ENCODE peak calls at places on chromosome 22, in nine cellular contexts. G is spleen, S is AG04450, A is thoracic aorta, I is IMR-90, Y is tibial nerve, B is K562, H is heart left ventricle, Q is lower lobe of right lung. R is an unnamed sample. For H3K9me3, the result is how much of the 10 kb centered on the place peaks cover.

GRCh38 chr22:24827305-24827704 is 21.3 kb downstream of the SGSM1 start:
- DNase-seq in G (peak), S (no peak), A (no peak), I (no peak), Y (no peak), B (no peak), H (no peak), Q (peak), R (no peak)

GRCh38 chr22:32040324-32040904 is 2.6 kb upstream of the SLC5A1 start:
- DNase-seq in G (no peak), S (no peak), A (no peak), I (no peak), Y (no peak), B (no peak), H (no peak), Q (no peak), R (no peak)

GRCh38 chr22:29314537-29315285 is 786 bp downstream of the RASL10A start:
- DNase-seq in G (peak), S (no peak), A (no peak), I (no peak), Y (no peak), B (no peak), H (peak), Q (peak), R (no peak)

GRCh38 chr22:28402066-28402465 is 277.6 kb downstream of the TTC28 start:
- DNase-seq in G (no peak), S (no peak), A (no peak), I (no peak), Y (no peak), B (no peak), H (no peak), Q (no peak), R (no peak)

GRCh38 chr22:36430863-36431262 is 43.1 kb upstream of the MYH9 start:
- DNase-seq in G (no peak), S (no peak), A (no peak), I (peak), Y (no peak), B (peak), H (no peak), Q (no peak), R (no peak)

GRCh38 chr22:32775957-32776356 is 25.5 kb upstream of the TIMP3 start:
- DNase-seq in G (no peak), S (no peak), A (no peak), I (no peak), Y (no peak), B (no peak), H (no peak), Q (no peak), R (no peak)

GRCh38 chr22:35305525-35306070 is 5.9 kb downstream of the TOM1 start:
- DNase-seq in G (peak), S (no peak), A (no peak), I (no peak), Y (no peak), B (no peak), H (no peak), Q (no peak), R (no peak)

GRCh38 chr22:42604403-42604802 is 10.3 kb downstream of the POLDIP3 start:
- DNase-seq in G (no peak), S (no peak), A (no peak), I (peak), Y (no peak), B (no peak), H (no peak), Q (no peak), R (no peak)

GRCh38 chr22:41656515-41656914 is 32.2 kb downstream of the SNU13 start:
- DNase-seq in G (no peak), S (peak), A (no peak), I (peak), Y (no peak), B (no peak), H (no peak), Q (no peak), R (no peak)

GRCh38 chr22:44676441-44677298 is 25.3 kb upstream of the PRR5 start:
- DNase-seq in G (no peak), S (no peak), A (no peak), I (peak), Y (no peak), B (peak), H (peak), Q (no peak), R (no peak)

GRCh38 chr22:41417622-41418390 is 28.8 kb downstream of the TOB2 start:
- DNase-seq in G (peak), S (no peak), A (peak), I (no peak), Y (peak), B (no peak), H (peak), Q (peak), R (no peak)

GRCh38 chr22:20181194-20181931 is 30.5 kb upstream of the CCDC188 start:
- DNase-seq in G (no peak), S (no peak), A (no peak), I (no peak), Y (no peak), B (no peak), H (no peak), Q (no peak), R (no peak)

GRCh38 chr22:19806213-19807160 is 45.9 kb downstream of the TBX1 start:
- DNase-seq in G (peak), S (no peak), A (no peak), I (no peak), Y (no peak), B (peak), H (no peak), Q (peak), R (no peak)

GRCh38 chr22:11627798-11628650 is 3900.0 kb upstream of the OR11H1 start:
- DNase-seq in G (peak), S (no peak), A (no peak), I (no peak), Y (no peak), B (no peak), H (peak), Q (no peak), R (no peak)

GRCh38 chr22:11627436-11627797 is 3900.6 kb upstream of the OR11H1 start:
- DNase-seq in G (peak), S (no peak), A (no peak), I (no peak), Y (no peak), B (no peak), H (peak), Q (no peak), R (no peak)

GRCh38 chr22:11629661-11630385 is 3898.2 kb upstream of the OR11H1 start:
- DNase-seq in G (peak), S (no peak), A (no peak), I (no peak), Y (no peak), B (no peak), H (peak), Q (no peak), R (no peak)

GRCh38 chr22:11628651-11629511 is 3899.1 kb upstream of the OR11H1 start:
- DNase-seq in G (peak), S (no peak), A (no peak), I (no peak), Y (no peak), B (no peak), H (peak), Q (no peak), R (no peak)

GRCh38 chr22:11626422-11626773 is 3901.6 kb upstream of the OR11H1 start:
- DNase-seq in G (peak), S (no peak), A (no peak), I (no peak), Y (no peak), B (no peak), H (peak), Q (no peak), R (no peak)
- H3K9me3 ChIP-seq in G (half or more), S (half or more), A (under half), I (half or more), Y (half or more), B (under half), H (under half), Q (under half), R (under half)

GRCh38 chr22:16987822-16988221 is 20.2 kb downstream of the GAB4 start:
- DNase-seq in G (no peak), S (no peak), A (no peak), I (no peak), Y (no peak), B (no peak), H (no peak), Q (no peak), R (no peak)
- H3K9me3 ChIP-seq in G (under half), S (under half), A (under half), I (under half), Y (under half), B (under half), H (under half), Q (under half), R (under half)

DNA sequence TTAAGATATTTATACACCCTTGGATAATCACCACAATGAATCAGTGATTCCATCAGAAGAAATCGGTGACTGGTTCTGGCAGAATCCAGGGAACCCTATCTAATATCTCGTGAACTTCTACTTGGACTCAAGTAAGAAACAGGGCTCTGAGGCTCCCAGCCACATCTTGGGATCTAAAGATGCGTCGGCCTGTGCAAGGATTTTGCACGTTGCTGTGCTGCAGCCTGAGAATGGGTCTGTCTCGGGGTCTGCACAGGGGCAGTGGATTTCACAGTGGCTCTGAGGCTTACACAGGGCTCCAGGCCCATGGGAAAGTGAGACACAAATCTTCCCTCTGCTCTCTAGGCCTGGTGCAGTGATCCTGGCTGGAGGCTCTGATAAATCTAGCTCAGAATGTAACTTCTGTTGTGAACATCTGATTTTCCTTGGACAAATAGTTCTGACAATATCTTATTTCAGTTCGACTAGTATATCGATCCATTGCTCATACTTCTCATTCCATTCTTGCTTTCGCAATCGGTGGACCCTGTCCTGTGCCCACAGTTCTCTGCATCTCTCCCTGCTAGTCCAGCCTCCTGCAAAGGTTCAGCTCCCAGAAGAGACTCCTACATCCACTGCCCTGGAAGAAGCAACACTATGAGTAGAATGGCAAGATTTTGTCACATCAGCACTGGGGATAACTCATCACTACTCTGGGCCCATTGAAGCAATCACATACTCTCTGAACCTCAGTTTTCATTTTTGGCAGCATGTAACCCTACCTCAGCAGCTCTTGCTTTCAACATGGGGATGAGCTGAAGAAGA is 105.5 kb upstream of the TOP3B start:
- DNase-seq in G (no peak), S (no peak), A (no peak), I (no peak), Y (no peak), B (no peak), H (no peak), Q (no peak), R (no peak)
- H3K9me3 ChIP-seq in G (under half), S (under half), A (under half), I (under half), Y (under half), B (under half), H (under half), Q (under half), R (under half)

GRCh38 chr22:48704335-48704734 is 1123.3 kb downstream of the BRD1 start:
- DNase-seq in G (peak), S (no peak), A (no peak), I (no peak), Y (no peak), B (no peak), H (peak), Q (no peak), R (no peak)

GRCh38 chr22:48705159-48705916 is 1122.3 kb downstream of the BRD1 start:
- DNase-seq in G (peak), S (no peak), A (no peak), I (no peak), Y (no peak), B (no peak), H (peak), Q (peak), R (peak)

GRCh38 chr22:48707749-48708557 is 1119.7 kb downstream of the BRD1 start:
- DNase-seq in G (peak), S (no peak), A (no peak), I (no peak), Y (no peak), B (no peak), H (peak), Q (no peak), R (no peak)

GRCh38 chr22:48706934-48707748 is 1120.5 kb downstream of the BRD1 start:
- DNase-seq in G (peak), S (no peak), A (no peak), I (no peak), Y (no peak), B (no peak), H (peak), Q (no peak), R (no peak)

GRCh38 chr22:48705917-48706605 is 1121.6 kb downstream of the BRD1 start:
- DNase-seq in G (peak), S (no peak), A (no peak), I (no peak), Y (no peak), B (no peak), H (peak), Q (no peak), R (no peak)
- H3K9me3 ChIP-seq in G (under half), S (half or more), A (under half), I (half or more), Y (under half), B (under half), H (under half), Q (under half), R (under half)

GRCh38 chr22:49619301-49619700 is 208.4 kb downstream of the BRD1 start:
- DNase-seq in G (peak), S (no peak), A (no peak), I (no peak), Y (no peak), B (no peak), H (no peak), Q (peak), R (peak)
- H3K9me3 ChIP-seq in G (under half), S (half or more), A (under half), I (half or more), Y (under half), B (under half), H (under half), Q (under half), R (under half)

GRCh38 chr22:48358886-48359612 is 1468.6 kb downstream of the BRD1 start:
- DNase-seq in G (peak), S (no peak), A (no peak), I (no peak), Y (no peak), B (no peak), H (no peak), Q (no peak), R (no peak)
- H3K9me3 ChIP-seq in G (under half), S (half or more), A (under half), I (half or more), Y (under half), B (under half), H (under half), Q (under half), R (under half)

R was measured in T-helper 17 cell.